ENCODE peak calls at places on chromosomes 11 and 22, in six cellular contexts. J, D, F, R, N and K are unnamed samples.

GRCh38 chr22:26139320-26139719 is 29.9 kb upstream of the SEZ6L start:
- DNase-seq in D (no peak), J (no peak), N (no peak), F (no peak), R (no peak), K (no peak)

GRCh38 chr11:19666951-19667350 is 45.7 kb upstream of the NAV2 start:
- DNase-seq in F (no peak), N (no peak), R (no peak), D (no peak), J (no peak), K (no peak)

GRCh38 chr11:121936781-121937447 is 179.1 kb downstream of the BLID start:
- DNase-seq in N (no peak), F (peak), R (no peak), D (peak), J (peak), K (no peak)

GRCh38 chr11:4607782-4608666 is at the start of gene TRIM68:
- DNase-seq in N (peak), D (peak), F (peak), J (peak), R (peak), K (peak)

GRCh38 chr11:105151936-105152554 is 12.5 kb upstream of the CARD18 start:
- DNase-seq in D (no peak), F (no peak), R (no peak), N (no peak), J (peak), K (no peak)

GRCh38 chr11:113664069-113664980 is 41.8 kb downstream of the TMPRSS5 start:
- DNase-seq in F (peak), R (no peak), N (no peak), J (peak), D (peak), K (no peak)

GRCh38 chr11:82631722-82632630 is 101.7 kb downstream of the FAM181B start:
- DNase-seq in R (no peak), D (no peak), N (no peak), J (peak), F (no peak), K (peak)

GRCh38 chr22:27591060-27591459 is 210.5 kb downstream of the MN1 start:
- DNase-seq in R (no peak), D (no peak), N (no peak), J (no peak), F (no peak), K (no peak)

GRCh38 chr11:74683279-74683871 is 47.9 kb downstream of the CHRDL2 start:
- DNase-seq in N (no peak), J (no peak), R (no peak), D (peak), F (no peak), K (no peak)

GRCh38 chr11:95147364-95147905 is 57.8 kb downstream of the ENDOD1 start:
- DNase-seq in N (no peak), F (peak), R (no peak), J (peak), D (peak), K (no peak)

GRCh38 chr11:13463779-13464290 is 813 bp upstream of the BTBD10 start:
- DNase-seq in J (no peak), F (no peak), N (peak), R (no peak), D (no peak), K (no peak)

GRCh38 chr22:31084811-31085492 is 3.8 kb downstream of the SMTN start:
- DNase-seq in D (peak), J (peak), F (no peak), R (peak), N (peak), K (peak)

GRCh38 chr11:67349927-67350465 is 3.4 kb downstream of the POLD4 start:
- DNase-seq in F (no peak), R (no peak), J (no peak), D (no peak), N (no peak), K (no peak)

GRCh38 chr22:50626856-50627451 is 998 bp downstream of the ARSA start:
- DNase-seq in N (no peak), F (no peak), J (no peak), R (no peak), D (no peak), K (no peak)

GRCh38 chr22:22022255-22022840 is 39.8 kb upstream of the TOP3B start:
- DNase-seq in R (no peak), D (no peak), J (no peak), F (no peak), N (no peak), K (no peak)

GRCh38 chr11:28729339-28729738 is 621.2 kb downstream of the METTL15 start:
- DNase-seq in R (no peak), F (no peak), N (no peak), D (no peak), J (no peak), K (no peak)

GRCh38 chr22:25656724-25657123 is 85.3 kb upstream of the MYO18B start:
- DNase-seq in N (no peak), J (no peak), D (no peak), R (no peak), F (no peak), K (peak)

GRCh38 chr22:31085928-31086327 is 4.8 kb downstream of the SMTN start:
- DNase-seq in N (no peak), J (no peak), F (no peak), R (no peak), D (no peak), K (no peak)

GRCh38 chr11:86119062-86119461 is 50.2 kb upstream of the PICALM start:
- DNase-seq in N (no peak), R (no peak), D (peak), F (no peak), J (no peak), K (no peak)

GRCh38 chr22:26512149-26512793 is at the start of gene TFIP11:
- DNase-seq in R (peak), N (peak), F (peak), J (peak), D (peak), K (peak)

GRCh38 chr11:65492637-65493366 is 6.0 kb upstream of the MALAT1 start:
- DNase-seq in N (no peak), R (no peak), J (peak), F (no peak), D (peak), K (no peak)

GRCh38 chr11:8671242-8671641 is 11.2 kb downstream of the TRIM66 start:
- DNase-seq in N (no peak), R (no peak), F (peak), J (peak), D (peak), K (no peak)

GRCh38 chr11:70582886-70583641 is 184.7 kb downstream of the CTTN start:
- DNase-seq in R (no peak), D (no peak), J (no peak), N (no peak), F (no peak), K (no peak)

GRCh38 chr11:93131709-93132108 is 66.1 kb downstream of the SLC36A4 start:
- DNase-seq in J (no peak), D (no peak), F (no peak), N (no peak), R (no peak), K (no peak)

GRCh38 chr11:124739479-124740276 is at the start of gene NRGN:
- DNase-seq in R (peak), N (peak), J (peak), D (peak), F (no peak), K (peak)

GRCh38 chr22:49035818-49036457 is 791.7 kb downstream of the BRD1 start:
- DNase-seq in N (no peak), J (no peak), F (no peak), D (no peak), R (no peak), K (no peak)

GRCh38 chr11:125924384-125925007 is 20.2 kb downstream of the DDX25 start:
- DNase-seq in J (no peak), N (no peak), F (no peak), D (no peak), R (no peak), K (no peak)

GRCh38 chr11:13667245-13667644 is 1.2 kb upstream of the FAR1 start:
- DNase-seq in D (peak), J (peak), R (no peak), F (no peak), N (no peak), K (peak)

GRCh38 chr22:49999901-50000586 is 12.5 kb downstream of the IL17REL start:
- DNase-seq in R (no peak), N (no peak), D (no peak), F (no peak), J (no peak), K (no peak)

GRCh38 chr11:68149417-68149816 is 28.2 kb upstream of the CHKA start:
- DNase-seq in F (no peak), R (no peak), N (no peak), J (no peak), D (no peak), K (no peak)

GRCh38 chr11:122180435-122180834 is 64.4 kb upstream of the BLID start:
- DNase-seq in F (peak), R (no peak), J (peak), N (no peak), D (peak), K (no peak)

GRCh38 chr11:37394236-37394870 is 796.3 kb upstream of the RAG2 start:
- DNase-seq in J (no peak), R (no peak), F (no peak), D (no peak), N (no peak), K (no peak)

GRCh38 chr11:8283510-8284272 is 20.0 kb upstream of the LMO1 start:
- DNase-seq in D (no peak), F (no peak), N (peak), J (no peak), R (no peak), K (no peak)

GRCh38 chr11:129767827-129768226 is 47.8 kb upstream of the TMEM45B start:
- DNase-seq in D (no peak), J (no peak), R (no peak), F (no peak), N (no peak), K (no peak)

GRCh38 chr11:70740475-70740825 is 342.1 kb downstream of the CTTN start:
- DNase-seq in R (no peak), J (no peak), F (no peak), D (no peak), N (peak), K (no peak)

GRCh38 chr11:69730500-69730899 is 26.7 kb upstream of the FGF19 start:
- DNase-seq in F (no peak), J (no peak), D (no peak), N (no peak), R (no peak), K (no peak)

GRCh38 chr11:108666373-108666772 is 1.5 kb downstream of the DDX10 start:
- DNase-seq in R (no peak), J (no peak), F (no peak), N (no peak), D (no peak), K (no peak)
- H3K4me3 ChIP-seq in R (no peak), J (no peak), F (no peak), N (no peak), D (peak), K (peak)

GRCh38 chr22:41772198-41772597 is 28.3 kb upstream of the CCDC134 start:
- DNase-seq in D (no peak), R (no peak), F (no peak), N (no peak), J (no peak), K (no peak)
- H3K4me3 ChIP-seq in D (no peak), R (no peak), F (no peak), N (no peak), J (no peak), K (no peak)

GRCh38 chr11:46099973-46100335 is 21.3 kb downstream of the PHF21A start:
- DNase-seq in F (no peak), N (no peak), J (peak), R (peak), D (peak), K (no peak)

GRCh38 chr11:46102843-46103242 is 18.4 kb downstream of the PHF21A start:
- DNase-seq in J (no peak), N (no peak), D (no peak), F (no peak), R (no peak), K (no peak)

GRCh38 chr11:46105902-46106301 is 15.4 kb downstream of the PHF21A start:
- DNase-seq in N (no peak), J (no peak), D (no peak), R (no peak), F (no peak), K (no peak)

GRCh38 chr11:46105134-46105628 is 16.1 kb downstream of the PHF21A start:
- DNase-seq in F (no peak), N (no peak), R (no peak), J (no peak), D (no peak), K (no peak)

DNA sequence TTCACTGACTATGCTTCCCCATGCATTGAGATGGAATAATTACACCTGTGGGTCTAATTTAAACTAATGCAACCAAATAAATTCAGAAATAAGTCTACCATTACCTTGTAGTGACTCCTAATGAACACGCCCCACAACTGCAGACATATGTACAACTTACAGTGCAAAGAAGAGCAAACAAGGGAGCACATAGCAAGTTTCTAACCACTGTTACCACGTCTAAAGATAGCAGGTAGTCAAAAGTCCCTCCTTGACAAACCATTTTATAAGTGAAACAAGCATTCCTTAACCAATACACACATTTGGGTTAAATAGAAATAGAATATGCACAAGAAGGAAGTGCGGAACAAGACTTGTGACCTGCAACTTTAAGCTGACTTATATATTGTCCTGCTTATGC is 20.6 kb downstream of the PHF21A start:
- DNase-seq in F (no peak), N (no peak), D (no peak), R (no peak), J (no peak), K (peak)
- H3K4me3 ChIP-seq in F (no peak), N (no peak), D (no peak), R (peak), J (no peak), K (peak)

GRCh38 chr11:73342633-73343032 is 33.6 kb upstream of the RELT start:
- DNase-seq in J (no peak), D (no peak), R (no peak), N (no peak), F (no peak), K (no peak)
- H3K4me3 ChIP-seq in J (no peak), D (no peak), R (no peak), N (no peak), F (no peak), K (no peak)

GRCh38 chr11:57775474-57775873 is 13.9 kb downstream of the CTNND1 start:
- DNase-seq in F (no peak), R (no peak), D (no peak), N (no peak), J (no peak), K (no peak)
- H3K4me3 ChIP-seq in F (no peak), R (no peak), D (no peak), N (no peak), J (no peak), K (no peak)

GRCh38 chr22:24459911-24460310 is 32.5 kb downstream of the ADORA2A start:
- DNase-seq in F (no peak), N (no peak), D (no peak), J (no peak), R (no peak), K (no peak)

GRCh38 chr22:24455039-24455438 is 27.6 kb downstream of the ADORA2A start:
- DNase-seq in R (no peak), D (no peak), J (no peak), N (no peak), F (no peak), K (no peak)

GRCh38 chr22:24460418-24461089 is 33.2 kb downstream of the ADORA2A start:
- DNase-seq in D (no peak), F (no peak), R (no peak), N (no peak), J (peak), K (no peak)

GRCh38 chr22:24455751-24456426 is 28.5 kb downstream of the ADORA2A start:
- DNase-seq in F (no peak), D (no peak), N (no peak), R (no peak), J (no peak), K (no peak)

GRCh38 chr22:24457894-24458293 is 30.5 kb downstream of the ADORA2A start:
- DNase-seq in F (no peak), D (no peak), R (no peak), J (no peak), N (no peak), K (no peak)
- H3K4me3 ChIP-seq in F (no peak), D (no peak), R (no peak), J (no peak), N (no peak), K (no peak)

DNA sequence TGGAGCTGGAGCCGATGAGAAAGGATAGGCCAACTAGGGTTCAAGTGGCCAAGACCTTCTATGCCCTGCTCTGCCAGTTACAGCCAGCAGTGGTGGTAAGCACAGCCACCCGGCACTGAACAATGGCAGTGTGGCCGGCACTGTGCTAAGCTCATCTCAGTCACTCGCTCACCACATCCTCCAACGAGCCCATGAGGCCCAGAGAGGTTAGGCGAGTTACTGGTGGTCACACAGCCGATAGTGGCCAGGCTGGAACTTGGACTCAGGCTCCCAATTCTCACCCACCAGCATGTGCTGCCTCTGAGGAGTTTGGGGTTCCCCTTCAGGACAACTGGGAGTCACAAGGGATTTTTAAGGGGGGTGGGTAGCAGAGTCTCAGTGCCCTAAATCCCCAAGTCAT is 66.4 kb downstream of the IGLL1 start:
- DNase-seq in N (no peak), J (no peak), F (no peak), R (no peak), D (no peak), K (no peak)
- H3K4me3 ChIP-seq in N (no peak), J (no peak), F (no peak), R (no peak), D (no peak), K (no peak)

GRCh38 chr11:76455931-76456330 is 11.1 kb downstream of the EMSY start:
- DNase-seq in F (no peak), N (no peak), D (no peak), J (peak), R (no peak), K (no peak)
- H3K4me3 ChIP-seq in F (no peak), N (no peak), D (no peak), J (no peak), R (no peak), K (no peak)

DNA sequence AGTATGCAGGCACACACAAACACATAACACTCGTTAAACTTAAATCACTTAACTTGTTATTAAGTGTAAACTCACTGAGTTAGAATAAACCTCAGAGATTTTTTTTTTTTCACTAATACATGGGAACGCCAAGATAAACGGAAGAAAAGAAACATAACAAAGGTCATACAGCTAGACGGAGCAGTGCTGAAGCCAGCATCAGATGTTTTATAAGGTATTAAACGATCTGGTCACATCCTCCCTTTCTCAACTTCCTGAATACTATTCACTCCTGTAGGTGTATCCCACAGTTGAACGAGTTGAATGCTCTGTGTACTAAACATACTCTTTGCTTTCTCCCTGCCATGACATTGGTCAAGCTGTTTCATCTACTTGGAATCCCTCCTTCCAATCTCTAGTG is 212.0 kb downstream of the SWAP70 start:
- DNase-seq in J (no peak), D (no peak), F (no peak), N (no peak), R (no peak), K (no peak)
- H3K4me3 ChIP-seq in J (no peak), D (no peak), F (no peak), N (no peak), R (no peak), K (no peak)

DNA sequence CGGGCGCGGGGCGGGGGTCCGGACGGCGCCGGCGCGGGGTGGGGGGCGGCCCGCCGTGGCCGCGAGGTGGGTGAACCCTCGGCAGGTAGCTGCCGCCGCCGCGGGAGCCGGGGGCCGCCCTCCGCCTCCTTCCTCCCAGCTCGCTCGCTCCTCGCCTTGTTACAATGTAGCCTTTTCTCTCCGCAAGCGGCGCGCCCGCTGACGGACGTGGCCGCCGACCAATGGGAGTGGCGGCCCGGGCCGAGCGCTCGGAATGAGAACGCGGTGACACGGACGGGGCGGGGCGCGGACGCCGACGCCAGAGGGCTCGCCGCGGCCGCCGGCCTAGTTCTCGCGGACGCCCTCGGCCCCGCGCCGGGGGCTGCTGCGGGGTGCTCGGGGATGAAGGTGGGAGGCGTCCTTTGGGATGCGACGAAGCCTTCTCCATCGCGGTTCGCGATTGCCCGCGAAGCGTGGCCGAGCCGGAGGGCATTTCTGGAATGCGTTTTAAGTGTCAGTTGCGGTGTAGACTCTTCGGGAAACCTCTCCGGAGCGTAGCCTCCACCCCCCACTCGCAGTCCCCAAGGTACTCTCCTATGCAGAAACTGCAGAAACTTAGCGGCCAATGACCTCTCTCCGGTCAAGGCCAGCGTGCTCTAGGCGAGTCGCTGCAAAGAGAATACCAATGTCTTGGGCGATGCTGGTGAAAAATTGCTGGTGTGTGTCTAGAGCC is 734 bp downstream of the PRDM11 start:
- DNase-seq in N (peak), F (peak), D (peak), R (peak), J (peak), K (peak)
- H3K4me3 ChIP-seq in N (peak), F (peak), D (peak), R (peak), J (peak), K (peak)